ENCODE peak calls at places on chromosomes 3 and 15, in four cellular contexts. Z, S, V and R are unnamed samples.

GRCh38 chr3:164416491-164417222 is 661.6 kb downstream of the SI start:
- DNase-seq in Z (peak), S (no peak), V (no peak), R (no peak)

GRCh38 chr3:157465741-157466140 is 29.1 kb downstream of the PTX3 start:
- DNase-seq in Z (no peak), S (no peak), V (no peak), R (no peak)

GRCh38 chr3:114078126-114078525 is 21.6 kb downstream of the QTRT2 start:
- DNase-seq in Z (no peak), S (no peak), V (no peak), R (no peak)

GRCh38 chr15:83339396-83339795 is 54.9 kb upstream of the BNC1 start:
- DNase-seq in Z (no peak), S (no peak), V (no peak), R (no peak)

GRCh38 chr15:57726411-57726810 is 19.9 kb downstream of the POLR2M start:
- DNase-seq in Z (no peak), S (no peak), V (no peak), R (no peak)

GRCh38 chr15:57118013-57118799 is 199.8 kb downstream of the TCF12 start:
- DNase-seq in Z (peak), S (no peak), V (no peak), R (no peak)

GRCh38 chr3:47108546-47108945 is 55.4 kb downstream of the SETD2 start:
- DNase-seq in Z (peak), S (no peak), V (no peak), R (no peak)

GRCh38 chr3:155262295-155262694 is 31.2 kb downstream of the STRIT1 start:
- DNase-seq in Z (no peak), S (no peak), V (no peak), R (no peak)

GRCh38 chr3:55128201-55128870 is 200.5 kb upstream of the LRTM1 start:
- DNase-seq in Z (peak), S (no peak), V (no peak), R (no peak)

GRCh38 chr15:63080638-63081250 is 38.2 kb downstream of the TPM1 start:
- DNase-seq in Z (no peak), S (no peak), V (no peak), R (no peak)

GRCh38 chr15:90358124-90359033 is 6.3 kb downstream of the ZNF774 start:
- DNase-seq in Z (no peak), S (no peak), V (peak), R (no peak)

GRCh38 chr15:32908135-32908801 is 190.5 kb downstream of the GREM1 start:
- DNase-seq in Z (no peak), S (no peak), V (no peak), R (no peak)

GRCh38 chr15:80876034-80876433 is 96.9 kb downstream of the CEMIP start:
- DNase-seq in Z (peak), S (no peak), V (no peak), R (peak)

GRCh38 chr3:79204351-79204750 is 563.4 kb downstream of the ROBO1 start:
- DNase-seq in Z (no peak), S (no peak), V (no peak), R (no peak)

GRCh38 chr3:108123326-108123725 is 32.5 kb upstream of the CD47 start:
- DNase-seq in Z (no peak), S (no peak), V (no peak), R (no peak)

GRCh38 chr3:114418107-114418506 is 124.3 kb downstream of the TIGIT start:
- DNase-seq in Z (no peak), S (no peak), V (no peak), R (no peak)

GRCh38 chr15:74392402-74392876 is 25.0 kb upstream of the CYP11A1 start:
- DNase-seq in Z (peak), S (no peak), V (no peak), R (no peak)

GRCh38 chr3:56702487-56703315 is 19.6 kb upstream of the TASOR start:
- DNase-seq in Z (peak), S (no peak), V (peak), R (peak)

GRCh38 chr15:67186226-67186649 is 68.2 kb downstream of the AAGAB start:
- DNase-seq in Z (no peak), S (no peak), V (no peak), R (peak)

GRCh38 chr3:185729335-185729715 is 95.5 kb downstream of the IGF2BP2 start:
- DNase-seq in Z (no peak), S (no peak), V (no peak), R (no peak)

GRCh38 chr15:69170597-69170996 is 10.2 kb downstream of the GLCE start:
- DNase-seq in Z (no peak), S (no peak), V (no peak), R (no peak)

GRCh38 chr3:112377418-112378071 is 44.6 kb downstream of the CD200 start:
- DNase-seq in Z (peak), S (no peak), V (no peak), R (no peak)

GRCh38 chr15:59879506-59879905 is 124.6 kb upstream of the FOXB1 start:
- DNase-seq in Z (peak), S (no peak), V (no peak), R (no peak)

GRCh38 chr3:69305011-69305410 is 80.9 kb downstream of the FRMD4B start:
- DNase-seq in Z (no peak), S (no peak), V (no peak), R (no peak)

GRCh38 chr3:87145553-87145952 is 81.6 kb upstream of the CHMP2B start:
- DNase-seq in Z (peak), S (no peak), V (no peak), R (no peak)

GRCh38 chr15:81280696-81281095 is 43.2 kb downstream of the STARD5 start:
- DNase-seq in Z (no peak), S (no peak), V (no peak), R (no peak)

GRCh38 chr3:169430687-169431404 is 232.7 kb downstream of the MECOM start:
- DNase-seq in Z (peak), S (no peak), V (peak), R (no peak)

GRCh38 chr15:98077186-98077585 is 116.7 kb downstream of the ARRDC4 start:
- DNase-seq in Z (peak), S (no peak), V (peak), R (no peak)

GRCh38 chr3:112685435-112685834 is 44.5 kb upstream of the CCDC80 start:
- DNase-seq in Z (no peak), S (no peak), V (no peak), R (no peak)

GRCh38 chr15:68537506-68537905 is 41.3 kb upstream of the CORO2B start:
- DNase-seq in Z (no peak), S (no peak), V (no peak), R (no peak)

GRCh38 chr15:60115579-60116415 is 111.7 kb downstream of the FOXB1 start:
- DNase-seq in Z (no peak), S (no peak), V (peak), R (no peak)